ENCODE peak calls at places on chromosomes 6 and 20, in eight cellular contexts. E is CD8-positive, alpha-beta T cell; W is testis; D is esophagus squamous epithelium; Q is stomach; G is spleen; H is body of pancreas; K is mesenchymal stem cell. Z is an unnamed sample. For H3K36me3, the result is how much of the 10 kb centered on the place peaks cover.

GRCh38 chr20:51926670-51927305 is 124.5 kb upstream of the SALL4 start:
- DNase-seq in E (no peak), W (no peak), D (no peak), Q (no peak), G (no peak), H (no peak), K (peak), Z (peak)

GRCh38 chr6:129197154-129197553 is 314.2 kb downstream of the LAMA2 start:
- DNase-seq in E (no peak), W (no peak), D (no peak), Q (no peak), G (no peak), H (no peak), K (no peak), Z (no peak)

GRCh38 chr6:69796081-69796626 is 656 bp downstream of the LMBRD1 start:
- DNase-seq in E (peak), W (peak), D (no peak), Q (peak), G (no peak), H (peak), K (peak), Z (peak)

GRCh38 chr6:23306251-23306950 is 737.0 kb downstream of the HDGFL1 start:
- DNase-seq in E (no peak), W (no peak), D (no peak), Q (no peak), G (no peak), H (no peak), K (no peak), Z (no peak)

GRCh38 chr20:16749573-16749972 is 1.4 kb downstream of the OTOR start:
- DNase-seq in E (no peak), W (no peak), D (no peak), Q (no peak), G (no peak), H (no peak), K (no peak), Z (no peak)

GRCh38 chr6:136084403-136084802 is 165.7 kb downstream of the MTFR2 start:
- DNase-seq in E (no peak), W (no peak), D (no peak), Q (no peak), G (no peak), H (no peak), K (no peak), Z (no peak)

GRCh38 chr20:39263076-39263475 is 300.9 kb downstream of the DHX35 start:
- DNase-seq in E (no peak), W (no peak), D (no peak), Q (no peak), G (no peak), H (no peak), K (no peak), Z (no peak)

GRCh38 chr6:18226451-18226850 is 37.9 kb downstream of the DEK start:
- DNase-seq in E (no peak), W (no peak), D (no peak), Q (no peak), G (no peak), H (no peak), K (peak), Z (no peak)

GRCh38 chr6:144007779-144008500 is at the start of gene PLAGL1:
- DNase-seq in E (peak), W (peak), D (no peak), Q (peak), G (peak), H (peak), K (peak), Z (peak)

GRCh38 chr6:56986611-56987010 is 31.7 kb downstream of the BEND6 start:
- DNase-seq in E (no peak), W (no peak), D (no peak), Q (no peak), G (no peak), H (no peak), K (no peak), Z (no peak)

GRCh38 chr6:36786055-36786675 is 53.1 kb downstream of the CPNE5 start:
- DNase-seq in E (no peak), W (no peak), D (no peak), Q (no peak), G (no peak), H (no peak), K (no peak), Z (no peak)

GRCh38 chr6:163311830-163312229 is 102.7 kb upstream of the QKI start:
- DNase-seq in E (no peak), W (no peak), D (no peak), Q (no peak), G (no peak), H (no peak), K (peak), Z (no peak)

GRCh38 chr20:36339646-36340592 is 33.8 kb downstream of the DLGAP4 start:
- DNase-seq in E (no peak), W (no peak), D (no peak), Q (no peak), G (peak), H (no peak), K (no peak), Z (no peak)

GRCh38 chr20:44074252-44075151 is 112.5 kb downstream of the JPH2 start:
- DNase-seq in E (no peak), W (no peak), D (no peak), Q (peak), G (no peak), H (no peak), K (peak), Z (no peak)

GRCh38 chr6:139588076-139588639 is 213.7 kb upstream of the CITED2 start:
- DNase-seq in E (no peak), W (peak), D (no peak), Q (peak), G (no peak), H (peak), K (peak), Z (peak)

GRCh38 chr6:79570802-79571367 is 33.7 kb upstream of the LCA5 start:
- DNase-seq in E (no peak), W (no peak), D (no peak), Q (no peak), G (no peak), H (no peak), K (peak), Z (no peak)

GRCh38 chr20:3763691-3764601 is 3.6 kb downstream of the ADISSP start:
- DNase-seq in E (no peak), W (no peak), D (no peak), Q (no peak), G (no peak), H (no peak), K (no peak), Z (peak)

GRCh38 chr20:60113024-60113724 is 155.0 kb downstream of the CDH26 start:
- DNase-seq in E (no peak), W (no peak), D (no peak), Q (no peak), G (peak), H (no peak), K (no peak), Z (no peak)

GRCh38 chr6:98593676-98594075 is 240.7 kb upstream of the POU3F2 start:
- DNase-seq in E (no peak), W (no peak), D (no peak), Q (no peak), G (no peak), H (no peak), K (no peak), Z (no peak)

GRCh38 chr6:133431031-133431430 is 189.9 kb downstream of the EYA4 start:
- DNase-seq in E (no peak), W (no peak), D (no peak), Q (no peak), G (no peak), H (no peak), K (no peak), Z (no peak)

GRCh38 chr6:137160763-137161162 is 12.7 kb downstream of the IL22RA2 start:
- DNase-seq in E (no peak), W (no peak), D (no peak), Q (no peak), G (no peak), H (no peak), K (no peak), Z (no peak)

GRCh38 chr6:123091091-123091895 is 95.3 kb downstream of the CLVS2 start:
- DNase-seq in E (no peak), W (no peak), D (no peak), Q (peak), G (no peak), H (no peak), K (peak), Z (peak)

GRCh38 chr6:20092071-20092566 is 120.2 kb downstream of the MBOAT1 start:
- DNase-seq in E (no peak), W (no peak), D (no peak), Q (no peak), G (no peak), H (no peak), K (peak), Z (peak)

GRCh38 chr6:143128346-143129015 is 67.8 kb downstream of the AIG1 start:
- DNase-seq in E (no peak), W (no peak), D (no peak), Q (no peak), G (no peak), H (no peak), K (no peak), Z (no peak)

GRCh38 chr6:32113386-32114352 is 4.5 kb upstream of the TNXB start:
- DNase-seq in E (no peak), W (peak), D (no peak), Q (peak), G (peak), H (peak), K (peak), Z (no peak)

GRCh38 chr6:20217476-20217855 is 5.2 kb upstream of the MBOAT1 start:
- DNase-seq in E (no peak), W (no peak), D (no peak), Q (no peak), G (no peak), H (no peak), K (no peak), Z (no peak)

GRCh38 chr20:62338294-62338620 is 28.9 kb downstream of the LAMA5 start:
- DNase-seq in E (no peak), W (no peak), D (no peak), Q (no peak), G (no peak), H (no peak), K (no peak), Z (no peak)
- H3K36me3 ChIP-seq in E (under half), W (under half), D (under half), Q (half or more), G (under half), H (under half), K (half or more), Z (under half)

GRCh38 chr6:3013486-3013885 is 13.8 kb downstream of the NQO2 start:
- DNase-seq in E (no peak), W (no peak), D (no peak), Q (peak), G (peak), H (no peak), K (peak), Z (no peak)
- H3K36me3 ChIP-seq in E (under half), W (under half), D (under half), Q (half or more), G (half or more), H (under half), K (under half), Z (under half)

DNA sequence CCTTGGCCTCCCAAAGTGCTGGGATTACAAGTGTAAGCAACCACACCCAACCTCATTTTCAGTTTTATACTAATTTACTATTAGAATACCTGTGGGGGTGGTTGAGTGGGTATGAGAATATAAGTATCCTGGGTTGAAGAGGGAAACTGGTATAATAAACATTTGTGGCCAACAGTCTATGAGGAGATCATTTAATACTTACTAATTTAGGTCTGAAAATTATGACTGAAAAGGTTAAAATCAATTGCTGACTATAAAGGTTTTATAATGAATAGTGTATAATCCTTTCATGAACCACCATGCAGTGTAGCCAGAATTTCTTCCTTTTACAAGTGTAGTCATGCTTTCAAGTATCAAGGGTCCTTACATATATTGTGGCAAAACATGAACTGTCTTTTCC is 11.1 kb downstream of the ASF1A start:
- DNase-seq in E (no peak), W (no peak), D (no peak), Q (no peak), G (no peak), H (no peak), K (no peak), Z (no peak)
- H3K36me3 ChIP-seq in E (under half), W (under half), D (under half), Q (half or more), G (half or more), H (under half), K (under half), Z (under half)

DNA sequence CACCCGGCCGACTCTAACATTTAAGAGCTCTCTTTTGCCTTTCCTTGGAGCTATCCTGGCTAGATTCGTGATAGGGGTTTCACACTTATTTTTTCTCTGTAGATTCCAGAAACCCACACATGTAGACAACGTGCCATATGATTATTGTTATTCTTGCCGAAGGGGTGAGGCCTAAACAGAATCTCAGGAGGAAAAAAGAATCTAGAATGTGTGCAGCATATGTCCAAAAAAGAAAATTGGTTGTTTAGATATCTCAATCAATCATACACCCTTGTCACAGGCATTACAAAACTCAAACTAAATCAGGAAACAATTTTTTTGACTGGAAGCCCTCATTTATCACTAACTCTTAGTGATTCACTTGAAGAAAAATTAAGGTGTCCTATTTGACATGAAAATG is 66.9 kb upstream of the TGM3 start:
- DNase-seq in E (no peak), W (no peak), D (no peak), Q (no peak), G (no peak), H (no peak), K (no peak), Z (no peak)
- H3K36me3 ChIP-seq in E (under half), W (under half), D (under half), Q (under half), G (under half), H (under half), K (under half), Z (under half)

GRCh38 chr20:64032706-64033624 is 3.0 kb upstream of the C20orf204 start:
- DNase-seq in E (no peak), W (no peak), D (no peak), Q (no peak), G (peak), H (no peak), K (no peak), Z (no peak)

GRCh38 chr20:64031822-64032314 is 4.1 kb upstream of the C20orf204 start:
- DNase-seq in E (no peak), W (no peak), D (no peak), Q (no peak), G (no peak), H (no peak), K (no peak), Z (no peak)

GRCh38 chr20:64027981-64028685 is 7.8 kb upstream of the C20orf204 start:
- DNase-seq in E (no peak), W (no peak), D (no peak), Q (no peak), G (no peak), H (no peak), K (no peak), Z (no peak)

GRCh38 chr20:64030371-64031134 is 5.4 kb upstream of the C20orf204 start:
- DNase-seq in E (no peak), W (no peak), D (no peak), Q (no peak), G (no peak), H (no peak), K (no peak), Z (peak)

DNA sequence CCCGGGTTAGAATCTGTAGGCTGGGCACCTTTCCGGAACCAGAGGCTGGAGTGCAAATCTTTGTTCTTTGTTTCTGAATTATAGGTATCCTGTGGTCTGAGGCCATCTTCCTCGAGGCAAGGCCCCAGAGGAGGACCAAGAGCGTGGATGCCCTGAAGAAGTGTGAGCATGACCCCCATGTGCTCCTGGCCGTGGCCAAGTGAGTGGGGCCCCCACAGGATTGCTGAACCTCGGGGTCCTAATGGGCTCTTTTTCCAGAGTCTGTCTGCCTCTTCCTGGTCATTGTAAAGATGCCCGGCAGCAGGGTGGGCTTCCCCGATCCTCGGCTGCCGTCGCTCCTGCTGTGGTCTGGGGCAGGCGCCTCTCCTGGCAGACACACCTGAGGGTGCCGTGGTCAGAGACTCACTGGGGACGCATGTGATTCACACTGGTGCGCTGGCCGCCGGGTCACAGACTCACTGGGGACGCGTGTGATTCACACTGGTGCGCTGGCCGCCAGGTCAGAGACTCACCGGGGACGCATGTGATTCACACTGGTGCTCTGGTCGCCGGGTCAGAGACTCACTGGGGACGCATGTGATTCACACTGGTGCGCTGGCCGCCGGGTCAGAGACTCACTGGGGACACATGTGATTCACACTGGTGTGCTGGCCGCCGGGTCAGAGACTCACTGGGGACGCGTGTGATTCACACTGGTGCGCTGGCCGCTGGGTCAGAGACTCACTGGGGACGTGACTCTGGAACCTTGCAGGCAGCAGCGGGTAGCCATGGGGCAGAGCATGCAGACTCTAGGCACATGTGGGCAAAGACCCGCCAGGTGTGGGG is 6.5 kb upstream of the C20orf204 start:
- DNase-seq in E (no peak), W (no peak), D (no peak), Q (no peak), G (no peak), H (no peak), K (no peak), Z (no peak)
- H3K36me3 ChIP-seq in E (half or more), W (under half), D (under half), Q (half or more), G (half or more), H (under half), K (half or more), Z (under half)

GRCh38 chr20:1456300-1456699 is 10.3 kb downstream of the NSFL1C start:
- DNase-seq in E (no peak), W (no peak), D (no peak), Q (no peak), G (no peak), H (no peak), K (no peak), Z (no peak)
- H3K36me3 ChIP-seq in E (under half), W (under half), D (half or more), Q (half or more), G (half or more), H (under half), K (under half), Z (under half)

GRCh38 chr20:14721926-14722325 is 384.5 kb upstream of the FLRT3 start:
- DNase-seq in E (no peak), W (no peak), D (no peak), Q (no peak), G (no peak), H (no peak), K (no peak), Z (no peak)

GRCh38 chr20:14727485-14728170 is 390.2 kb upstream of the FLRT3 start:
- DNase-seq in E (no peak), W (no peak), D (no peak), Q (no peak), G (no peak), H (no peak), K (no peak), Z (no peak)

GRCh38 chr20:14724465-14724864 is 387.1 kb upstream of the FLRT3 start:
- DNase-seq in E (no peak), W (no peak), D (no peak), Q (no peak), G (no peak), H (no peak), K (no peak), Z (no peak)

GRCh38 chr20:14723614-14724013 is 386.2 kb upstream of the FLRT3 start:
- DNase-seq in E (no peak), W (no peak), D (no peak), Q (no peak), G (no peak), H (no peak), K (no peak), Z (no peak)

DNA sequence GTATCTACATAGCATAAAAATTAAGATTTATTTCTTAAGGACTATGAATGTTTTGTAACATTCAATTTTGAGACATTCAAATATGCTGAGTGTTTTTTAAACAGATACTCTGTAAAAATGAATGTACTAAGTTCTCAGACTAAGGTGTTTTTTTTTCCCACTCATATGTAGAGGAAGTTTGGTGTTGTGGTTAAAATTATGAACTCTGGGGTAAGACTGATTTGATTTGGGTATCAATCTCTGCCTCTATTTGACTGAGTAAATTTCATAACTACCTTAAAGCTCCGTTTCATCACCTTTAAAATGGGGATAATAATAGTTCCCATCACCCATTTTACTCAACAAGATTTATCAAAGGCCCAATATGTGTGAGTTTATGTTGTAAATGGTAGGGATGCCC is 386.6 kb upstream of the FLRT3 start:
- DNase-seq in E (no peak), W (no peak), D (no peak), Q (no peak), G (no peak), H (no peak), K (no peak), Z (no peak)
- H3K36me3 ChIP-seq in E (under half), W (under half), D (under half), Q (under half), G (under half), H (under half), K (under half), Z (under half)

GRCh38 chr20:62011938-62012534 is 53.6 kb downstream of the TAF4 start:
- DNase-seq in E (no peak), W (no peak), D (no peak), Q (no peak), G (no peak), H (no peak), K (no peak), Z (no peak)
- H3K36me3 ChIP-seq in E (under half), W (under half), D (under half), Q (half or more), G (half or more), H (under half), K (half or more), Z (under half)

DNA sequence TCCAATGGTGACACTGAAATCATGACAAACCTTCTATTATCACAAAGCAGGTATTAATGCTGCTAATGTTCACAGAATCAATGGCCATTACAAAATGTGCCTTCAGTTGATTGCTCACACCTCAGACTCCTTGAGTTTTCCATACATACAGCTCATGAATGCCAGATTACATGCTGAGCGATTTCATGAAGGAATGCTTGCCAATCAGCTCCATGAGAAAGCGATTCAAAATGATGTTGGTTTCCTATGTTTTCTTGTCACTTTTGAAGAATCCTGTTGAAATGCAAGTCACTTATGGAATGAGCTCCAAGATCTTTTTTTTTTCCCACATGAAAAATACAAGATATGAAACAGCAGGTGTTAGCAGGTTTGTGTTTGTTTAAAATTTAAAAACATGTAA is 71.4 kb upstream of the SHLD1 start:
- DNase-seq in E (no peak), W (no peak), D (no peak), Q (no peak), G (no peak), H (no peak), K (no peak), Z (no peak)
- H3K36me3 ChIP-seq in E (under half), W (under half), D (under half), Q (under half), G (under half), H (under half), K (under half), Z (under half)